ENCODE peak calls at places on chromosomes 1 and 21, in six cellular contexts. S is aorta, U is pancreas, F is colonic mucosa, V is kidney, O is iPS DF 6.9. X is an unnamed sample.

GRCh38 chr1:47624531-47624930 is 186.7 kb downstream of the FOXD2 start:
- DNase-seq in V (no peak), U (peak; percentile 31), F (peak; percentile 58), O (no peak), S (no peak), X (no peak)

GRCh38 chr1:203663294-203663693 is 36.7 kb downstream of the ATP2B4 start:
- DNase-seq in O (no peak), S (no peak), V (no peak), U (no peak), F (no peak), X (no peak)

GRCh38 chr21:35579520-35580293 is 480.6 kb downstream of the SETD4 start:
- DNase-seq in O (no peak), S (no peak), F (no peak), U (no peak), V (no peak), X (no peak)

GRCh38 chr21:44510508-44511218 is 29.3 kb downstream of the KRTAP10-1 start:
- DNase-seq in O (peak; percentile 41), F (peak; percentile 70), S (peak; percentile 84), U (peak; percentile 82), V (peak; percentile 86), X (peak; percentile 44)

GRCh38 chr1:234711400-234711799 is 101.4 kb upstream of the IRF2BP2 start:
- DNase-seq in V (no peak), F (no peak), S (no peak), U (no peak), O (no peak), X (no peak)

GRCh38 chr1:14027099-14027498 is 327.1 kb downstream of the PRDM2 start:
- DNase-seq in O (no peak), U (no peak), S (no peak), F (no peak), V (no peak), X (no peak)

GRCh38 chr1:162690672-162691434 is 58.6 kb downstream of the DDR2 start:
- DNase-seq in F (no peak), V (peak; percentile 79), O (peak; percentile 22), U (no peak), S (peak; percentile 87), X (peak; percentile 47)

GRCh38 chr1:1272341-1273151 is 1.1 kb downstream of the UBE2J2 start:
- DNase-seq in V (peak; percentile 88), S (no peak), O (no peak), U (no peak), F (peak; percentile 66), X (no peak)

GRCh38 chr1:54557956-54558355 is 9.9 kb downstream of the ACOT11 start:
- DNase-seq in V (no peak), S (no peak), O (no peak), U (no peak), F (no peak), X (no peak)

GRCh38 chr1:156499194-156499702 is 1.3 kb downstream of the MEF2D start:
- DNase-seq in S (no peak), V (peak; percentile 69), O (no peak), F (peak; percentile 40), U (peak; percentile 42), X (no peak)

GRCh38 chr1:53733975-53734649 is 4.9 kb downstream of the GLIS1 start:
- DNase-seq in O (no peak), F (no peak), U (no peak), V (no peak), S (no peak), X (no peak)

GRCh38 chr1:36458910-36459309 is 5.3 kb downstream of the MRPS15 start:
- DNase-seq in U (no peak), V (no peak), S (no peak), F (no peak), O (no peak), X (no peak)

GRCh38 chr21:44657635-44658183 is at the start of gene KRTAP12-3:
- DNase-seq in S (no peak), F (no peak), V (peak; percentile 65), O (no peak), U (no peak), X (no peak)

GRCh38 chr1:59510249-59510648 is 213.4 kb downstream of the FGGY start:
- DNase-seq in F (no peak), S (no peak), O (no peak), V (no peak), U (no peak), X (no peak)

GRCh38 chr1:224734261-224734935 is 118.3 kb downstream of the CNIH3 start:
- DNase-seq in F (no peak), U (no peak), S (no peak), O (peak; percentile 20), V (no peak), X (no peak)

GRCh38 chr1:153663211-153663610 is 4.7 kb downstream of the SNAPIN start:
- DNase-seq in O (no peak), F (no peak), S (peak; percentile 19), U (no peak), V (no peak), X (no peak)

GRCh38 chr1:75765697-75766355 is 20.2 kb upstream of the RABGGTB start:
- DNase-seq in O (no peak), V (no peak), S (no peak), F (no peak), U (no peak), X (no peak)

DNA sequence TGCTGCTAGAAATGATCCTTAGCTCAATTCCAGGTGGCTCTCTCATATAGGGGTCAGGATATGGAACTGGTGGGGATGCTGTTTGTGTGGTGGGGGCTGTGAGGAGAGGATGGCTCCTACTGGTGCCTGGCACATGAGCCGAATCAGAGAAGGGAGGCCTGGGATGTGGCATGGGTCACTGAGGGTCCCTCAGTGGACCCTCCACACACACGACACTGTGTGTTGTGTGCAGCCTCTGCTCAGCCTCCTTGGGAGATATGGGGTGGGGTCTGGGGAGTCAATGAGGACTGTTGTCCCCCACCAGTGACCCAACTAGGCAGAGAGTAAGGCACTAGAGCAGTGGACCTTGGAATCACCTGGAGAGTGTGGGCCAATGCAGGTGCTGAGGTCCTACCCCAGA is 3.2 kb upstream of the LRRN2 start:
- DNase-seq in F (no peak), V (no peak), O (no peak), U (no peak), S (no peak), X (no peak)
- H3K4me1 ChIP-seq in F (peaks cover 6% of the 10 kb centered on the region), V (peaks cover 11% of the 10 kb centered on the region), O (peaks cover 11% of the 10 kb centered on the region), U (peaks cover 2% of the 10 kb centered on the region), S (no peaks in the 10 kb centered on the region), X (peaks cover 21% of the 10 kb centered on the region)

GRCh38 chr1:41499591-41499990 is 15.1 kb upstream of the EDN2 start:
- DNase-seq in S (no peak), O (no peak), V (no peak), F (no peak), U (no peak), X (no peak)

GRCh38 chr1:41497056-41497440 is 12.6 kb upstream of the EDN2 start:
- DNase-seq in S (no peak), O (no peak), V (peak; percentile 88), U (peak; percentile 37), F (no peak), X (peak; percentile 32)

GRCh38 chr1:41497631-41498030 is 13.1 kb upstream of the EDN2 start:
- DNase-seq in U (peak; percentile 30), V (peak; percentile 68), O (no peak), S (no peak), F (no peak), X (no peak)

GRCh38 chr1:41498809-41499208 is 14.3 kb upstream of the EDN2 start:
- DNase-seq in F (peak; percentile 91), U (peak; percentile 75), V (peak; percentile 95), S (peak; percentile 90), O (no peak), X (peak; percentile 80)

DNA sequence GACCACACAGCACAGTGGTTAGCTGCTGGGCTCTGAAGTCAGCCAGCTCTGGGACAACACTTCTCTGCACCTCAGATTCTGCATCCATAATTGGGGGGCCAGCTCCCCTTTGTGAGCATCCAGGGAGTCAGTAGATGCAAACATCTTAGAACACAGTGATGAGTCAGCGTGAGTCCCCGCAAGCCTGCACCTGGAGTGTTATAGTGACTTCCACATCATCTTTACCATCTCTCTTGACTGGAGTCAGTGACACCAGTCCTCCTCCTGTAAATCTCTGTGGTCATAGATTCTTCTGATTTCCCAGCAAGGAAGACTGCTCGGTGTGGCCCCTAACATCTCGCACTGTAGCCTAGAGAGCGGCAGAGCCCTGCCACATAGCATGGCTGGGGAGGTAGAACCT is 13.9 kb upstream of the EDN2 start:
- DNase-seq in F (no peak), S (no peak), U (no peak), V (no peak), O (no peak), X (no peak)
- H3K27ac ChIP-seq in F (no peak overlapping the region), S (peak overlapping the region; percentile 75), U (peak overlapping the region; percentile 63), V (peak overlapping the region; percentile 63), O (no peak overlapping the region), X (peak overlapping the region; percentile 94)

DNA sequence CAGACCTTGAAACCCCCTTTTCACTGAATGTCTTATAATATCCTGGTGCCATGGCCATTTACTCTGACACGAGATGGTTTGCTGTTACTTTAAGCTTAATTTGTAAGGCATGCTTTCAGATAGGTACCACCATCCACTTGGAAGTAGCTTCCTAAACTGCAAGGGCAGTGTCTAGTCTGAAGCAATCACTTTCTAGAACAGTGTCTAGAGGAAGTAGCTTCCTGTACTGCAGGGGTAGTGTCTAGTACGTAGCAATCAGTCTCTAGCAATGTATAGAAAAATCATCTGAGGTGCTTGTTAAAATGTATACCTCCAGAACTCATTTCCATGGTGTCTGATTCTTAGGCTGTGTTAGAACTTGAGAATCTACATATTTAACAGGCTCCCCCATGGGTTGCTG is 42.5 kb downstream of the ZBTB40 start:
- DNase-seq in F (no peak), O (no peak), V (no peak), U (no peak), S (no peak), X (no peak)
- H3K4me1 ChIP-seq in F (no peaks in the 10 kb centered on the region), O (peaks cover 6% of the 10 kb centered on the region), V (peaks cover 7% of the 10 kb centered on the region), U (peaks cover 8% of the 10 kb centered on the region), S (peaks cover 3% of the 10 kb centered on the region), X (peaks cover 49% of the 10 kb centered on the region)

GRCh38 chr1:186188736-186189135 is 186.3 kb downstream of the TPR start:
- DNase-seq in U (no peak), F (no peak), V (no peak), S (no peak), O (no peak), X (no peak)

GRCh38 chr1:186189156-186189555 is 185.9 kb downstream of the TPR start:
- DNase-seq in S (no peak), O (no peak), U (no peak), F (no peak), V (no peak), X (no peak)

GRCh38 chr1:186194107-186194756 is 180.8 kb downstream of the TPR start:
- DNase-seq in S (no peak), F (no peak), U (no peak), V (no peak), O (no peak), X (no peak)

GRCh38 chr1:186193224-186193623 is 181.8 kb downstream of the TPR start:
- DNase-seq in U (no peak), S (no peak), O (no peak), V (no peak), F (no peak), X (no peak)

GRCh38 chr1:186191511-186191910 is 183.5 kb downstream of the TPR start:
- DNase-seq in S (no peak), U (no peak), O (no peak), F (no peak), V (no peak), X (no peak)
- H3K27ac ChIP-seq in S (no peak overlapping the region), U (no peak overlapping the region), O (no peak overlapping the region), F (no peak overlapping the region), V (no peak overlapping the region), X (no peak overlapping the region)